ENCODE peak calls at places on chromosomes 16 and 17, in seven cellular contexts. F is NCI-H1092 treated with DMSO at 0.1 percent for 48 hours, I is fibroblast of mammary gland, B is OCI-M1, S is tibial nerve, G is dorsolateral prefrontal cortex, T is GM12891. E is an unnamed sample.
A peak's percentile ranks its signal among the peaks of the same experiment; 100 is the strongest.

GRCh38 chr16:84600343-84601229 is 17.3 kb downstream of the COTL1 start:
- DNase-seq in F (no peak), I (no peak), B (peak; percentile 82), S (no peak), G (no peak), T (no peak), E (no peak)

GRCh38 chr16:89117975-89118289 is 24.3 kb downstream of the ACSF3 start:
- DNase-seq in F (no peak), I (no peak), B (no peak), S (no peak), G (no peak), T (no peak), E (no peak)

GRCh38 chr17:40319651-40320550 is 10.9 kb downstream of the RARA start:
- DNase-seq in F (no peak), I (peak; percentile 52), B (no peak), S (peak; percentile 28), G (no peak), T (no peak), E (peak; percentile 82)

GRCh38 chr17:38320482-38320881 is 23.3 kb downstream of the GPR179 start:
- DNase-seq in F (no peak), I (no peak), B (no peak), S (no peak), G (no peak), T (no peak), E (no peak)

GRCh38 chr17:8398980-8399379 is 1.4 kb upstream of the RNF222 start:
- DNase-seq in F (no peak), I (no peak), B (no peak), S (no peak), G (no peak), T (no peak), E (no peak)

GRCh38 chr17:74147966-74148365 is 55.5 kb upstream of the RPL38 start:
- DNase-seq in F (no peak), I (no peak), B (no peak), S (no peak), G (no peak), T (no peak), E (no peak)

GRCh38 chr17:19263621-19264010 is 26.4 kb downstream of the EPN2 start:
- DNase-seq in F (no peak), I (peak; percentile 77), B (no peak), S (no peak), G (no peak), T (no peak), E (no peak)

GRCh38 chr17:38431343-38432145 is 3.3 kb downstream of the ARHGAP23 start:
- DNase-seq in F (no peak), I (no peak), B (no peak), S (no peak), G (peak; percentile 91), T (no peak), E (no peak)

GRCh38 chr16:31134091-31134571 is 1.4 kb downstream of the PRSS8 start:
- DNase-seq in F (peak; percentile 16), I (peak; percentile 16), B (peak; percentile 62), S (no peak), G (no peak), T (no peak), E (no peak)

GRCh38 chr17:66860204-66860603 is 25.3 kb downstream of the CACNG5 start:
- DNase-seq in F (no peak), I (no peak), B (no peak), S (no peak), G (no peak), T (no peak), E (no peak)

GRCh38 chr16:46629331-46629843 is 8.2 kb upstream of the SHCBP1 start:
- DNase-seq in F (peak; percentile 5), I (peak; percentile 77), B (peak; percentile 63), S (no peak), G (no peak), T (no peak), E (no peak)